ENCODE peak calls at places on chromosome 16, in nine cellular contexts. One of them, this sample, is unnamed.

GRCh38 chr16:77211880-77212735 is 12.9 kb downstream of the SYCE1L start:
- DNase-seq in left ventricle myocardium inferior: peak; percentile 38
- DNase-seq in fibroblast of pulmonary artery: peak; percentile 27
- DNase-seq in glutamatergic neuron: peak; percentile 95
- DNase-seq in adrenal gland: no peak
- DNase-seq in Calu3: peak; percentile 83
- DNase-seq in heart right ventricle: peak; percentile 17
- DNase-seq in nephron progenitor cell: peak; percentile 75
- DNase-seq in GM13977: peak; percentile 84
- DNase-seq in this sample: peak; percentile 67

GRCh38 chr16:2902337-2903130 is 9.2 kb upstream of the FLYWCH1 start:
- DNase-seq in adrenal gland: no peak
- DNase-seq in left ventricle myocardium inferior: no peak
- DNase-seq in glutamatergic neuron: no peak
- DNase-seq in Calu3: no peak
- DNase-seq in nephron progenitor cell: no peak
- DNase-seq in fibroblast of pulmonary artery: no peak
- DNase-seq in heart right ventricle: no peak
- DNase-seq in GM13977: no peak
- DNase-seq in this sample: no peak

GRCh38 chr16:66418165-66418962 is 8.7 kb upstream of the BEAN1 start:
- DNase-seq in glutamatergic neuron: no peak
- DNase-seq in left ventricle myocardium inferior: no peak
- DNase-seq in Calu3: no peak
- DNase-seq in GM13977: no peak
- DNase-seq in adrenal gland: no peak
- DNase-seq in nephron progenitor cell: no peak
- DNase-seq in fibroblast of pulmonary artery: no peak
- DNase-seq in heart right ventricle: no peak
- DNase-seq in this sample: no peak

GRCh38 chr16:2469399-2470233 is 1.5 kb upstream of the NTN3 start:
- DNase-seq in left ventricle myocardium inferior: no peak
- DNase-seq in heart right ventricle: no peak
- DNase-seq in glutamatergic neuron: peak; percentile 14
- DNase-seq in Calu3: no peak
- DNase-seq in fibroblast of pulmonary artery: no peak
- DNase-seq in adrenal gland: no peak
- DNase-seq in GM13977: no peak
- DNase-seq in nephron progenitor cell: no peak
- DNase-seq in this sample: no peak

GRCh38 chr16:19829844-19830703 is 54.6 kb downstream of the GPRC5B start:
- DNase-seq in left ventricle myocardium inferior: no peak
- DNase-seq in heart right ventricle: no peak
- DNase-seq in glutamatergic neuron: no peak
- DNase-seq in fibroblast of pulmonary artery: no peak
- DNase-seq in adrenal gland: no peak
- DNase-seq in nephron progenitor cell: no peak
- DNase-seq in Calu3: no peak
- DNase-seq in GM13977: no peak
- DNase-seq in this sample: no peak

GRCh38 chr16:57341441-57342303 is 16.9 kb upstream of the CCL22 start:
- DNase-seq in adrenal gland: no peak
- DNase-seq in fibroblast of pulmonary artery: peak; percentile 61
- DNase-seq in glutamatergic neuron: no peak
- DNase-seq in nephron progenitor cell: no peak
- DNase-seq in heart right ventricle: no peak
- DNase-seq in left ventricle myocardium inferior: no peak
- DNase-seq in GM13977: no peak
- DNase-seq in Calu3: peak; percentile 91
- DNase-seq in this sample: no peak

GRCh38 chr16:89431616-89432015 is 58.7 kb downstream of the ANKRD11 start:
- DNase-seq in glutamatergic neuron: no peak
- DNase-seq in fibroblast of pulmonary artery: no peak
- DNase-seq in nephron progenitor cell: no peak
- DNase-seq in Calu3: no peak
- DNase-seq in heart right ventricle: no peak
- DNase-seq in GM13977: no peak
- DNase-seq in adrenal gland: no peak
- DNase-seq in left ventricle myocardium inferior: no peak
- DNase-seq in this sample: no peak

GRCh38 chr16:9219811-9220210 is 128.4 kb downstream of the HAPSTR1 start:
- DNase-seq in nephron progenitor cell: no peak
- DNase-seq in glutamatergic neuron: no peak
- DNase-seq in GM13977: no peak
- DNase-seq in fibroblast of pulmonary artery: no peak
- DNase-seq in heart right ventricle: no peak
- DNase-seq in Calu3: no peak
- DNase-seq in adrenal gland: no peak
- DNase-seq in left ventricle myocardium inferior: no peak
- DNase-seq in this sample: no peak

GRCh38 chr16:81786321-81786720 is 7.2 kb downstream of the PLCG2 start:
- DNase-seq in left ventricle myocardium inferior: no peak
- DNase-seq in fibroblast of pulmonary artery: peak; percentile 6
- DNase-seq in heart right ventricle: no peak
- DNase-seq in Calu3: peak; percentile 29
- DNase-seq in GM13977: no peak
- DNase-seq in adrenal gland: no peak
- DNase-seq in glutamatergic neuron: no peak
- DNase-seq in nephron progenitor cell: no peak
- DNase-seq in this sample: no peak

DNA sequence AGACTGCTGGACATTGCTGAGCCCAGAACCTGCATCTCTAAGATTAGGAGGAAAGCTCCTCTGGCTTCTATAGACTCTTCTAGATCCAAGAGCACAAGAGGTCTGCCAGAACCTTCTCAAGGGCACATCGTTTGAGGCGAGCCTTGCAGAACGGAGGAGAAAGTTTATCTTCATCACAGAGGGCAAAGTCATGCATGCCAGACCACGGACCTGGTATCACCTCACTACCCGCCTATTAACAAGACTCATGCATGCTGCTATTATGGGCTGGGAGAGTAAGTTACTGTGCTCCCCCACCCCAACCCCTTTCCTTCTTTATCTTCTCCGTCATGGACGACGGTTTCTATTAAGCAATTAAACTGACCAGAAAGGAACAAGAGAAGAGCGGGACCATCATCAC is 23.3 kb downstream of the MYH11 start:
- DNase-seq in adrenal gland: no peak
- DNase-seq in heart right ventricle: no peak
- DNase-seq in Calu3: no peak
- DNase-seq in glutamatergic neuron: no peak
- DNase-seq in GM13977: no peak
- DNase-seq in fibroblast of pulmonary artery: no peak
- DNase-seq in nephron progenitor cell: no peak
- DNase-seq in left ventricle myocardium inferior: no peak
- DNase-seq in this sample: no peak
- TF ChIP-seq CTCF in adrenal gland: no peak
- TF ChIP-seq CTCF in heart right ventricle: no peak
- TF ChIP-seq CTCF in Calu3: no peak
- TF ChIP-seq CTCF in glutamatergic neuron: no peak
- TF ChIP-seq CTCF in GM13977: no peak
- TF ChIP-seq CTCF in fibroblast of pulmonary artery: no peak
- TF ChIP-seq CTCF in nephron progenitor cell: no peak
- TF ChIP-seq CTCF in left ventricle myocardium inferior: no peak
- TF ChIP-seq CTCF in this sample: no peak

GRCh38 chr16:49352923-49353322 is 20.7 kb upstream of the C16orf78 start:
- DNase-seq in nephron progenitor cell: peak; percentile 44
- DNase-seq in fibroblast of pulmonary artery: no peak
- DNase-seq in GM13977: no peak
- DNase-seq in glutamatergic neuron: peak; percentile 61
- DNase-seq in left ventricle myocardium inferior: no peak
- DNase-seq in adrenal gland: no peak
- DNase-seq in heart right ventricle: no peak
- DNase-seq in Calu3: peak; percentile 20
- DNase-seq in this sample: no peak
- TF ChIP-seq CTCF in nephron progenitor cell: peak; percentile 39
- TF ChIP-seq CTCF in fibroblast of pulmonary artery: peak; percentile 26
- TF ChIP-seq CTCF in GM13977: peak; percentile 33
- TF ChIP-seq CTCF in glutamatergic neuron: peak; percentile 17
- TF ChIP-seq CTCF in left ventricle myocardium inferior: peak; percentile 22
- TF ChIP-seq CTCF in adrenal gland: no peak
- TF ChIP-seq CTCF in heart right ventricle: peak; percentile 23
- TF ChIP-seq CTCF in Calu3: no peak
- TF ChIP-seq CTCF in this sample: no peak

GRCh38 chr16:397736-398332 is 835 bp downstream of the NME4 start:
- DNase-seq in nephron progenitor cell: peak; percentile 80
- DNase-seq in GM13977: peak; percentile 60
- DNase-seq in glutamatergic neuron: peak; percentile 89
- DNase-seq in Calu3: peak; percentile 78
- DNase-seq in fibroblast of pulmonary artery: peak; percentile 61
- DNase-seq in adrenal gland: peak; percentile 91
- DNase-seq in heart right ventricle: peak; percentile 73
- DNase-seq in left ventricle myocardium inferior: peak; percentile 74
- DNase-seq in this sample: no peak
- TF ChIP-seq CTCF in nephron progenitor cell: peak; percentile 20
- TF ChIP-seq CTCF in GM13977: no peak
- TF ChIP-seq CTCF in glutamatergic neuron: no peak
- TF ChIP-seq CTCF in Calu3: no peak
- TF ChIP-seq CTCF in fibroblast of pulmonary artery: peak; percentile 36
- TF ChIP-seq CTCF in adrenal gland: peak; percentile 53
- TF ChIP-seq CTCF in heart right ventricle: peak; percentile 51
- TF ChIP-seq CTCF in left ventricle myocardium inferior: peak; percentile 63
- TF ChIP-seq CTCF in this sample: no peak

DNA sequence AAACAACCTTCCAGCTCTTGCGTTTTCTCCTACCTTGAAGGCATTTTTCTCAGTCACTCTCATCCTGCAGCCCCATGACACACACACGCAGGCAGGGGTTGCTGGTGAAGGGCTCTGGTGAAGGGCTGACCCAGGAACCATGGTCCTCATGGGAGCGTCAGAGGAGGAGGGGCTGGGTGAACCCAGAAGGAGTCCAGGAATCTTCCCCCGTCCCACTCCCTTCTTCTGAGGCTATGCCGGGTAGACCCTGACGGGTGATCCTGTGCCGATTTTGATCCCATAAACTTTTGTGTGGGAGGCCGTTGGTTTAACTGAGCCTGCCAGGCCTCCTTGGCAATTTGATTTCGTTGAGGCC is 278.4 kb upstream of the FOXF1 start:
- DNase-seq in left ventricle myocardium inferior: no peak
- DNase-seq in heart right ventricle: no peak
- DNase-seq in nephron progenitor cell: no peak
- DNase-seq in adrenal gland: no peak
- DNase-seq in GM13977: no peak
- DNase-seq in Calu3: no peak
- DNase-seq in fibroblast of pulmonary artery: no peak
- DNase-seq in glutamatergic neuron: no peak
- DNase-seq in this sample: no peak
- TF ChIP-seq CTCF in left ventricle myocardium inferior: no peak
- TF ChIP-seq CTCF in heart right ventricle: no peak
- TF ChIP-seq CTCF in nephron progenitor cell: no peak
- TF ChIP-seq CTCF in adrenal gland: no peak
- TF ChIP-seq CTCF in GM13977: no peak
- TF ChIP-seq CTCF in Calu3: no peak
- TF ChIP-seq CTCF in fibroblast of pulmonary artery: no peak
- TF ChIP-seq CTCF in glutamatergic neuron: no peak
- TF ChIP-seq CTCF in this sample: no peak

DNA sequence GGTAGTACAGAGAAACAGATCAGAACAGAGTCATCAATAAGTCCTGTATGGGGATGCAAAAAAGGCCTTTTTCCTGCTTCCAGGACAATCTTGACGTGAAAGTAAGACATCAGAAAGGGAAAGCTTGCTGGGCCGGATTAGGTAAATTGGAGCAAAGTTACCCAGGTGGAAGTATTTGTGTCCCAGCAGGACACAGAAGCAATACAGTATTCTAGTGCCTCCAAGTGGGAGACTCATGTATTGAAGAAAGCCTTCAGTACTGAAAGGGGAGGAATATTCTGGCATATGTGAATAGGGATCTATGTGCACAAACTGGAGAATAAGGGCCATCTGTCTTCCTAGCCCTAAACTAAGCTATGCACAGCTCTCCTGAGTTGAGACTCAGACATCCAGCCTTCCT is 327.2 kb upstream of the CDH8 start:
- DNase-seq in GM13977: no peak
- DNase-seq in nephron progenitor cell: no peak
- DNase-seq in glutamatergic neuron: no peak
- DNase-seq in left ventricle myocardium inferior: no peak
- DNase-seq in adrenal gland: no peak
- DNase-seq in fibroblast of pulmonary artery: no peak
- DNase-seq in heart right ventricle: no peak
- DNase-seq in Calu3: no peak
- DNase-seq in this sample: no peak
- TF ChIP-seq CTCF in GM13977: no peak
- TF ChIP-seq CTCF in nephron progenitor cell: peak; percentile 10
- TF ChIP-seq CTCF in glutamatergic neuron: peak; percentile 24
- TF ChIP-seq CTCF in left ventricle myocardium inferior: no peak
- TF ChIP-seq CTCF in adrenal gland: no peak
- TF ChIP-seq CTCF in fibroblast of pulmonary artery: no peak
- TF ChIP-seq CTCF in heart right ventricle: no peak
- TF ChIP-seq CTCF in Calu3: no peak
- TF ChIP-seq CTCF in this sample: no peak

DNA sequence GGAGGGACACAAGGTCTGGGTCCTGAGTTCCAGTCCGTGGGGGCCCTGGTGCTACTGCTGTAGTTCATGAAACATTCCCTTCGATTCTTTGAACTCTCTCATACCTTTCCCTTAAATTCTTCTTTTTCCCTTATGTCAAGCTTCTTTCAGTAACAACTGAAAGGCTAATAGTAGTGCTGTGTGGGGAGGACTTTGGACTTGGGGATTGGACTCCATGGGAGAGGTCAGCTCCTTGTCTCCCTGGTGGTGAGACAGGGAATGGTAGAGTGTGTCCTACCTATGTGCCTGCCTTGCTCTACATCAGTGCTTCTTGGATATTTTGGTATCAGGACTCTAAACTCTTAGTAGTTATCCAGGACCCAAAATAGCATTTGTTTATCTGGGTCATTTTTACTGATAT is 628.1 kb downstream of the WWOX start:
- DNase-seq in GM13977: no peak
- DNase-seq in Calu3: no peak
- DNase-seq in heart right ventricle: no peak
- DNase-seq in glutamatergic neuron: no peak
- DNase-seq in fibroblast of pulmonary artery: no peak
- DNase-seq in adrenal gland: no peak
- DNase-seq in left ventricle myocardium inferior: no peak
- DNase-seq in nephron progenitor cell: no peak
- DNase-seq in this sample: no peak
- TF ChIP-seq CTCF in GM13977: no peak
- TF ChIP-seq CTCF in Calu3: no peak
- TF ChIP-seq CTCF in heart right ventricle: no peak
- TF ChIP-seq CTCF in glutamatergic neuron: peak; percentile 10
- TF ChIP-seq CTCF in fibroblast of pulmonary artery: no peak
- TF ChIP-seq CTCF in adrenal gland: no peak
- TF ChIP-seq CTCF in left ventricle myocardium inferior: no peak
- TF ChIP-seq CTCF in nephron progenitor cell: no peak
- TF ChIP-seq CTCF in this sample: no peak

This sample was measured in natural killer cell.